ENCODE peak calls at places on chromosomes 1 and 21, in ten cellular contexts. R is testis; H is HFFc6; V is stimulated activated effector memory CD8-positive, alpha-beta T cell treated with anti-CD3 and anti-CD28 coated beads, Interleukin-12 subunit alpha, Interleukin-12 subunit beta, amount 100 ng/mL, for 72 hours; M is NCI-H1417; E is amniotic stem cell; O is epithelial cell of esophagus; Q is NCI-H1092; L is epithelial cell of prostate; Z is tibial artery. S is an unnamed sample.

GRCh38 chr21:18803624-18804023 is 400.0 kb upstream of the TMPRSS15 start:
- DNase-seq in Q (no peak), R (no peak), Z (no peak), M (no peak), H (no peak), O (no peak), V (no peak), L (no peak), E (no peak), S (no peak)

GRCh38 chr1:77888429-77889239 is at the start of gene NEXN:
- DNase-seq in Z (peak), O (peak), H (peak), E (peak), M (no peak), R (peak), Q (no peak), L (no peak), V (no peak), S (peak)

GRCh38 chr21:44758141-44758561 is 43.5 kb downstream of the UBE2G2 start:
- DNase-seq in M (no peak), O (no peak), L (no peak), Z (peak), E (no peak), H (no peak), V (no peak), Q (no peak), R (no peak), S (no peak)

GRCh38 chr1:101295212-101295611 is 58.4 kb downstream of the S1PR1 start:
- DNase-seq in E (no peak), V (no peak), H (no peak), Z (no peak), O (peak), R (no peak), L (peak), M (no peak), Q (no peak), S (no peak)

GRCh38 chr1:206939841-206940587 is 6.3 kb downstream of the PIGR start:
- DNase-seq in V (no peak), H (no peak), E (no peak), R (no peak), M (no peak), L (no peak), Z (no peak), O (peak), Q (no peak), S (no peak)

GRCh38 chr1:19437911-19438310 is 47.4 kb downstream of the CAPZB start:
- DNase-seq in Z (peak), E (no peak), L (no peak), M (peak), O (no peak), H (no peak), R (peak), Q (no peak), V (no peak), S (no peak)

GRCh38 chr21:41390043-41390639 is 28.3 kb downstream of the MX2 start:
- DNase-seq in H (no peak), L (no peak), Z (peak), R (no peak), M (no peak), V (no peak), O (no peak), Q (no peak), E (no peak), S (no peak)

GRCh38 chr1:2555634-2556276 is 416 bp upstream of the TNFRSF14 start:
- DNase-seq in M (no peak), V (peak), Q (no peak), L (no peak), E (no peak), H (peak), O (no peak), R (peak), Z (peak), S (no peak)

GRCh38 chr1:201551096-201551495 is 12.2 kb downstream of the NAV1 start:
- DNase-seq in Q (no peak), E (no peak), Z (no peak), R (no peak), H (no peak), M (no peak), O (no peak), V (no peak), L (no peak), S (no peak)

GRCh38 chr1:179881642-179882252 is 338 bp upstream of the TOR1AIP1 start:
- DNase-seq in V (no peak), L (peak), Z (peak), M (no peak), H (peak), Q (no peak), R (peak), E (peak), O (peak), S (no peak)

GRCh38 chr1:44545961-44546360 is 128.3 kb downstream of the TMEM53 start:
- DNase-seq in M (no peak), R (no peak), V (no peak), Z (no peak), O (peak), L (peak), E (no peak), Q (no peak), H (no peak), S (no peak)

GRCh38 chr1:119475866-119476439 is 31.1 kb upstream of the HSD3B1 start:
- DNase-seq in R (peak), E (no peak), M (peak), O (peak), L (no peak), Z (no peak), V (no peak), Q (peak), H (peak), S (no peak)

GRCh38 chr1:204923209-204923608 is 52.5 kb downstream of the NFASC start:
- DNase-seq in Q (no peak), M (no peak), L (no peak), Z (no peak), R (no peak), E (no peak), H (no peak), O (no peak), V (no peak), S (no peak)

GRCh38 chr1:107830546-107830945 is 134.4 kb downstream of the VAV3 start:
- DNase-seq in Q (no peak), V (no peak), O (no peak), L (no peak), R (no peak), Z (no peak), M (no peak), H (no peak), E (no peak), S (no peak)

GRCh38 chr1:183349201-183349711 is 68.9 kb downstream of the NMNAT2 start:
- DNase-seq in R (peak), L (no peak), V (no peak), O (peak), M (no peak), Z (no peak), E (no peak), Q (no peak), H (peak), S (no peak)

GRCh38 chr1:1136547-1137230 is 20.8 kb upstream of the C1orf159 start:
- DNase-seq in Q (no peak), M (peak), O (no peak), E (no peak), Z (no peak), L (no peak), R (no peak), H (no peak), V (no peak), S (no peak)

GRCh38 chr21:35035581-35035980 is 13.5 kb downstream of the RUNX1 start:
- DNase-seq in V (no peak), O (no peak), Q (no peak), L (no peak), Z (no peak), H (no peak), R (no peak), E (no peak), M (no peak), S (no peak)

GRCh38 chr1:3249846-3250501 is 181.0 kb downstream of the PRDM16 start:
- DNase-seq in Z (no peak), M (no peak), Q (no peak), L (no peak), R (no peak), E (no peak), H (no peak), O (no peak), V (no peak), S (no peak)

GRCh38 chr1:210683403-210684047 is 354.8 kb downstream of the HHAT start:
- DNase-seq in O (no peak), Z (no peak), H (no peak), L (no peak), Q (no peak), M (no peak), R (no peak), E (no peak), V (no peak), S (no peak)

GRCh38 chr1:212060632-212061472 is 25.3 kb downstream of the DTL start:
- DNase-seq in L (peak), Z (no peak), H (no peak), M (no peak), O (peak), E (no peak), V (no peak), Q (no peak), R (no peak), S (no peak)

GRCh38 chr1:168485048-168485447 is 58.7 kb downstream of the XCL2 start:
- DNase-seq in R (peak), L (no peak), Z (no peak), M (no peak), E (no peak), Q (no peak), H (no peak), V (no peak), O (peak), S (no peak)

GRCh38 chr1:117794073-117794472 is 135.3 kb downstream of the GDAP2 start:
- DNase-seq in V (no peak), M (no peak), O (no peak), H (peak), Z (no peak), E (peak), Q (no peak), L (no peak), R (no peak), S (no peak)

GRCh38 chr21:29318354-29318753 is 19.6 kb downstream of the BACH1 start:
- DNase-seq in V (no peak), Z (no peak), H (no peak), E (no peak), M (no peak), R (no peak), Q (no peak), O (no peak), L (no peak), S (no peak)

GRCh38 chr1:201573030-201573429 is 34.1 kb downstream of the NAV1 start:
- DNase-seq in R (no peak), E (no peak), Q (no peak), H (no peak), Z (no peak), L (no peak), V (no peak), O (no peak), M (no peak), S (no peak)

GRCh38 chr1:18479484-18479883 is 1.2 kb upstream of the KLHDC7A start:
- DNase-seq in Q (no peak), E (no peak), M (no peak), Z (no peak), H (no peak), V (no peak), R (no peak), O (no peak), L (no peak), S (no peak)

GRCh38 chr1:94979126-94979525 is 52.2 kb upstream of the CNN3 start:
- DNase-seq in L (no peak), Q (no peak), Z (no peak), M (no peak), O (no peak), V (no peak), E (no peak), R (no peak), H (no peak), S (no peak)

GRCh38 chr1:30914587-30914922 is 6.0 kb upstream of the SDC3 start:
- DNase-seq in L (no peak), M (no peak), R (no peak), H (no peak), Z (no peak), V (no peak), E (no peak), Q (no peak), O (no peak), S (no peak)

GRCh38 chr1:113836534-113836933 is 24.3 kb upstream of the RSBN1 start:
- DNase-seq in Q (no peak), V (no peak), Z (no peak), H (no peak), R (no peak), M (no peak), L (no peak), O (no peak), E (no peak), S (no peak)

GRCh38 chr1:219805191-219805590 is 123.2 kb downstream of the SLC30A10 start:
- DNase-seq in M (no peak), O (no peak), L (no peak), Z (no peak), R (no peak), Q (no peak), V (no peak), E (no peak), H (no peak), S (no peak)

GRCh38 chr21:8989261-8989882 is 1532.0 kb upstream of the TPTE start:
- DNase-seq in M (no peak), V (no peak), R (no peak), L (no peak), Z (no peak), H (no peak), E (no peak), Q (no peak), O (no peak), S (no peak)

GRCh38 chr1:154943649-154944421 is 7.3 kb upstream of the PMVK start:
- DNase-seq in H (no peak), M (peak), V (no peak), R (peak), Z (no peak), O (peak), E (no peak), L (no peak), Q (peak), S (no peak)

GRCh38 chr1:225851810-225852209 is 30.4 kb downstream of the TMEM63A start:
- DNase-seq in M (no peak), H (no peak), E (no peak), O (no peak), Q (no peak), V (no peak), Z (no peak), R (no peak), L (no peak), S (no peak)

GRCh38 chr1:175314300-175314699 is 121.7 kb upstream of the KIAA0040 start:
- DNase-seq in Q (peak), M (no peak), R (no peak), Z (no peak), V (no peak), H (no peak), O (peak), E (no peak), L (no peak), S (no peak)

GRCh38 chr1:62263813-62264353 is 55.4 kb downstream of the KANK4 start:
- DNase-seq in H (no peak), E (no peak), L (no peak), O (no peak), M (peak), V (no peak), R (no peak), Q (no peak), Z (no peak), S (no peak)

GRCh38 chr1:40385437-40386310 is 12.1 kb downstream of the SMAP2 start:
- DNase-seq in L (no peak), Z (no peak), O (no peak), V (no peak), E (no peak), R (no peak), H (no peak), Q (no peak), M (no peak), S (no peak)

S was measured in T1000.